ENCODE peak calls at places on chromosomes 3 and 15, in ten cellular contexts. One of them, this sample, is unnamed.

GRCh38 chr3:126781889-126782491 is 78.0 kb downstream of the CHCHD6 start:
- DNase-seq in DND-41: no peak
- DNase-seq in esophagus muscularis mucosa: no peak
- DNase-seq in dorsolateral prefrontal cortex: no peak
- DNase-seq in tibial artery: no peak
- DNase-seq in psoas muscle: no peak
- DNase-seq in GM23338: no peak
- DNase-seq in IMR-90: peak; percentile 86
- DNase-seq in body of pancreas: no peak
- DNase-seq in breast epithelium: no peak
- DNase-seq in this sample: no peak

GRCh38 chr15:41203395-41203794 is 27.2 kb downstream of the EXD1 start:
- DNase-seq in DND-41: no peak
- DNase-seq in breast epithelium: no peak
- DNase-seq in body of pancreas: no peak
- DNase-seq in esophagus muscularis mucosa: no peak
- DNase-seq in psoas muscle: no peak
- DNase-seq in dorsolateral prefrontal cortex: no peak
- DNase-seq in GM23338: no peak
- DNase-seq in IMR-90: no peak
- DNase-seq in tibial artery: no peak
- DNase-seq in this sample: no peak

GRCh38 chr3:29140706-29141105 is 140.2 kb upstream of the RBMS3 start:
- DNase-seq in breast epithelium: no peak
- DNase-seq in IMR-90: peak; percentile 36
- DNase-seq in GM23338: no peak
- DNase-seq in psoas muscle: no peak
- DNase-seq in DND-41: peak; percentile 84
- DNase-seq in tibial artery: no peak
- DNase-seq in dorsolateral prefrontal cortex: no peak
- DNase-seq in body of pancreas: no peak
- DNase-seq in esophagus muscularis mucosa: no peak
- DNase-seq in this sample: no peak

GRCh38 chr3:25448750-25449684 is 21.0 kb downstream of the RARB start:
- DNase-seq in esophagus muscularis mucosa: no peak
- DNase-seq in GM23338: no peak
- DNase-seq in body of pancreas: peak; percentile 49
- DNase-seq in dorsolateral prefrontal cortex: peak; percentile 68
- DNase-seq in tibial artery: peak; percentile 89
- DNase-seq in DND-41: no peak
- DNase-seq in psoas muscle: peak; percentile 94
- DNase-seq in breast epithelium: peak; percentile 68
- DNase-seq in IMR-90: peak; percentile 43
- DNase-seq in this sample: no peak

GRCh38 chr3:146134348-146135117 is 26.5 kb downstream of the PLOD2 start:
- DNase-seq in tibial artery: no peak
- DNase-seq in body of pancreas: no peak
- DNase-seq in breast epithelium: no peak
- DNase-seq in IMR-90: peak; percentile 20
- DNase-seq in DND-41: no peak
- DNase-seq in GM23338: peak; percentile 73
- DNase-seq in dorsolateral prefrontal cortex: no peak
- DNase-seq in psoas muscle: no peak
- DNase-seq in esophagus muscularis mucosa: no peak
- DNase-seq in this sample: no peak

GRCh38 chr3:43852066-43852465 is 161.3 kb downstream of the ABHD5 start:
- DNase-seq in DND-41: no peak
- DNase-seq in esophagus muscularis mucosa: no peak
- DNase-seq in dorsolateral prefrontal cortex: no peak
- DNase-seq in IMR-90: peak; percentile 76
- DNase-seq in tibial artery: no peak
- DNase-seq in psoas muscle: no peak
- DNase-seq in GM23338: no peak
- DNase-seq in breast epithelium: no peak
- DNase-seq in body of pancreas: no peak
- DNase-seq in this sample: no peak

GRCh38 chr15:66865622-66866611 is 163.9 kb downstream of the SMAD6 start:
- DNase-seq in breast epithelium: no peak
- DNase-seq in IMR-90: no peak
- DNase-seq in dorsolateral prefrontal cortex: no peak
- DNase-seq in psoas muscle: peak; percentile 62
- DNase-seq in tibial artery: no peak
- DNase-seq in DND-41: no peak
- DNase-seq in body of pancreas: no peak
- DNase-seq in esophagus muscularis mucosa: peak; percentile 86
- DNase-seq in GM23338: peak; percentile 38
- DNase-seq in this sample: peak; percentile 26

GRCh38 chr3:86388848-86389247 is 602.1 kb downstream of the VGLL3 start:
- DNase-seq in tibial artery: no peak
- DNase-seq in dorsolateral prefrontal cortex: no peak
- DNase-seq in body of pancreas: no peak
- DNase-seq in esophagus muscularis mucosa: no peak
- DNase-seq in psoas muscle: no peak
- DNase-seq in DND-41: no peak
- DNase-seq in GM23338: peak; percentile 37
- DNase-seq in IMR-90: no peak
- DNase-seq in breast epithelium: no peak
- DNase-seq in this sample: peak; percentile 29

GRCh38 chr3:101816215-101817149 is 32.8 kb upstream of the NFKBIZ start:
- DNase-seq in GM23338: no peak
- DNase-seq in esophagus muscularis mucosa: no peak
- DNase-seq in psoas muscle: no peak
- DNase-seq in DND-41: no peak
- DNase-seq in dorsolateral prefrontal cortex: no peak
- DNase-seq in IMR-90: no peak
- DNase-seq in body of pancreas: no peak
- DNase-seq in tibial artery: no peak
- DNase-seq in breast epithelium: no peak
- DNase-seq in this sample: no peak

GRCh38 chr15:68829068-68829467 is 8.4 kb upstream of the ANP32A start:
- DNase-seq in DND-41: no peak
- DNase-seq in body of pancreas: no peak
- DNase-seq in esophagus muscularis mucosa: no peak
- DNase-seq in GM23338: peak; percentile 58
- DNase-seq in psoas muscle: no peak
- DNase-seq in dorsolateral prefrontal cortex: no peak
- DNase-seq in tibial artery: no peak
- DNase-seq in IMR-90: no peak
- DNase-seq in breast epithelium: no peak
- DNase-seq in this sample: peak; percentile 10

GRCh38 chr15:95202569-95203349 is 971.4 kb downstream of the MCTP2 start:
- DNase-seq in breast epithelium: no peak
- DNase-seq in IMR-90: peak; percentile 1
- DNase-seq in body of pancreas: no peak
- DNase-seq in dorsolateral prefrontal cortex: no peak
- DNase-seq in DND-41: no peak
- DNase-seq in tibial artery: no peak
- DNase-seq in esophagus muscularis mucosa: no peak
- DNase-seq in GM23338: no peak
- DNase-seq in psoas muscle: no peak
- DNase-seq in this sample: no peak

GRCh38 chr3:3126477-3127431 is at the start of gene TRNT1:
- DNase-seq in breast epithelium: peak; percentile 92
- DNase-seq in esophagus muscularis mucosa: peak; percentile 98
- DNase-seq in body of pancreas: peak; percentile 97
- DNase-seq in psoas muscle: peak; percentile 98
- DNase-seq in GM23338: peak; percentile 97
- DNase-seq in IMR-90: peak; percentile 91
- DNase-seq in dorsolateral prefrontal cortex: peak; percentile 94
- DNase-seq in DND-41: peak; percentile 93
- DNase-seq in tibial artery: peak; percentile 96
- DNase-seq in this sample: peak; percentile 94

DNA sequence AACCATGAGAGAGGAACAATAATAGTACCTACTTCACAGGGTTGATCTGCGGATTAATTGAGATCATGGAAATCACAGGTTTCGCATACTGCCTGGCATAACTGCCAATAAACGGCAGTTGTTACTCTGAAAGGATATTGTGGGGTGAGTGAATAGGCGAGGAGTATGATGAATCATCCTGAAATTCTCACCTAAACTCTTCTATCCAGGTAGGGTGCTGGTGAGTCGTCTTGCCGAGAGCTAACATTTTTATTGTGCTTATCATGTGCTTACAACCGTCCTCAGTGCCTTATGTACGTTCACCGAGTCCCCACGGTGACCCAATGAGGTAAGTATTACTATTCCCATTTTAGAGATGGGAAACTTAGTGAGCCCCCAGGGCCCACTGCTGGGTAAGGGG is 52.4 kb upstream of the SRGAP3 start:
- DNase-seq in breast epithelium: no peak
- DNase-seq in tibial artery: no peak
- DNase-seq in dorsolateral prefrontal cortex: no peak
- DNase-seq in GM23338: no peak
- DNase-seq in psoas muscle: no peak
- DNase-seq in esophagus muscularis mucosa: no peak
- DNase-seq in DND-41: no peak
- DNase-seq in IMR-90: no peak
- DNase-seq in body of pancreas: no peak
- DNase-seq in this sample: no peak
- H3K4me3 ChIP-seq in breast epithelium: no peak overlapping the region
- H3K4me3 ChIP-seq in tibial artery: no peak overlapping the region
- H3K4me3 ChIP-seq in dorsolateral prefrontal cortex: no peak overlapping the region
- H3K4me3 ChIP-seq in GM23338: peak overlapping the region; percentile 57
- H3K4me3 ChIP-seq in psoas muscle: no peak overlapping the region
- H3K4me3 ChIP-seq in esophagus muscularis mucosa: no peak overlapping the region
- H3K4me3 ChIP-seq in DND-41: no peak overlapping the region
- H3K4me3 ChIP-seq in IMR-90: no peak overlapping the region
- H3K4me3 ChIP-seq in body of pancreas: no peak overlapping the region
- H3K4me3 ChIP-seq in this sample: no peak overlapping the region

GRCh38 chr3:154430014-154430413 is at the start of gene GPR149:
- DNase-seq in GM23338: peak; percentile 56
- DNase-seq in esophagus muscularis mucosa: no peak
- DNase-seq in body of pancreas: no peak
- DNase-seq in tibial artery: no peak
- DNase-seq in psoas muscle: no peak
- DNase-seq in breast epithelium: no peak
- DNase-seq in IMR-90: no peak
- DNase-seq in DND-41: no peak
- DNase-seq in dorsolateral prefrontal cortex: no peak
- DNase-seq in this sample: peak; percentile 40
- H3K27me3 ChIP-seq in GM23338: peaks cover 33% of the 10 kb centered on the region
- H3K27me3 ChIP-seq in esophagus muscularis mucosa: peaks cover 24% of the 10 kb centered on the region
- H3K27me3 ChIP-seq in body of pancreas: peaks cover 12% of the 10 kb centered on the region
- H3K27me3 ChIP-seq in tibial artery: no peaks in the 10 kb centered on the region
- H3K27me3 ChIP-seq in psoas muscle: peaks cover 13% of the 10 kb centered on the region
- H3K27me3 ChIP-seq in breast epithelium: peaks cover 16% of the 10 kb centered on the region
- H3K27me3 ChIP-seq in IMR-90: peaks cover 7% of the 10 kb centered on the region
- H3K27me3 ChIP-seq in DND-41: no peaks in the 10 kb centered on the region
- H3K27me3 ChIP-seq in dorsolateral prefrontal cortex: no peaks in the 10 kb centered on the region
- H3K27me3 ChIP-seq in this sample: no peaks in the 10 kb centered on the region

DNA sequence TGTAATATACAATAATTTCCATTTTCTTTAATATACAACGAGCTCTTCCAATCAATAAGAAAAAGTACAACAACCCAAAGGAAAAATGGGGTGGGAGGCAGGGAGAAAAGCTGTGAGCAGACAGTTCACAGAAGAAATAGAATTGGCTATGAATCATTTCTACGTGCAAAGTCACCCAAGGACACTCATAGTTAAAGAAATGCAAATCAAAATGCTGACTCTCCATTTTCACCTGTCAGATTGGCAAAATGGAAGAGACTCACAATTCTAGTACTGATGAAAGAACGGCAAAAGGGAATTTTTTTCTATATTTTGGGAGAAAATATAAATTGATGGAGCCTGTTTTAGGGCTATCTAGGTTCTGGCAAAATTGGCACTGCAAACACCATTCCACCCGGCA is 116.3 kb upstream of the MEF2A start:
- DNase-seq in body of pancreas: no peak
- DNase-seq in breast epithelium: no peak
- DNase-seq in tibial artery: no peak
- DNase-seq in esophagus muscularis mucosa: no peak
- DNase-seq in DND-41: no peak
- DNase-seq in GM23338: no peak
- DNase-seq in IMR-90: peak; percentile 47
- DNase-seq in psoas muscle: no peak
- DNase-seq in dorsolateral prefrontal cortex: no peak
- DNase-seq in this sample: no peak
- TF ChIP-seq CTCF in body of pancreas: no peak
- TF ChIP-seq CTCF in breast epithelium: no peak
- TF ChIP-seq CTCF in tibial artery: no peak
- TF ChIP-seq CTCF in esophagus muscularis mucosa: no peak
- TF ChIP-seq CTCF in DND-41: no peak
- TF ChIP-seq CTCF in GM23338: no peak
- TF ChIP-seq CTCF in IMR-90: no peak
- TF ChIP-seq CTCF in psoas muscle: no peak
- TF ChIP-seq CTCF in dorsolateral prefrontal cortex: no peak
- TF ChIP-seq CTCF in this sample: no peak

GRCh38 chr3:143416229-143416628 is 296.7 kb downstream of the CHST2 start:
- DNase-seq in tibial artery: no peak
- DNase-seq in breast epithelium: no peak
- DNase-seq in psoas muscle: no peak
- DNase-seq in esophagus muscularis mucosa: no peak
- DNase-seq in GM23338: no peak
- DNase-seq in body of pancreas: no peak
- DNase-seq in DND-41: peak; percentile 40
- DNase-seq in IMR-90: no peak
- DNase-seq in dorsolateral prefrontal cortex: no peak
- DNase-seq in this sample: no peak

GRCh38 chr3:143408771-143409170 is 289.2 kb downstream of the CHST2 start:
- DNase-seq in body of pancreas: no peak
- DNase-seq in DND-41: no peak
- DNase-seq in dorsolateral prefrontal cortex: no peak
- DNase-seq in GM23338: peak; percentile 71
- DNase-seq in esophagus muscularis mucosa: no peak
- DNase-seq in breast epithelium: no peak
- DNase-seq in psoas muscle: no peak
- DNase-seq in tibial artery: no peak
- DNase-seq in IMR-90: no peak
- DNase-seq in this sample: no peak

GRCh38 chr3:143413372-143413771 is 293.8 kb downstream of the CHST2 start:
- DNase-seq in psoas muscle: no peak
- DNase-seq in IMR-90: no peak
- DNase-seq in DND-41: no peak
- DNase-seq in breast epithelium: no peak
- DNase-seq in esophagus muscularis mucosa: no peak
- DNase-seq in dorsolateral prefrontal cortex: no peak
- DNase-seq in GM23338: no peak
- DNase-seq in tibial artery: no peak
- DNase-seq in body of pancreas: no peak
- DNase-seq in this sample: no peak

GRCh38 chr3:143414571-143415253 is 295.1 kb downstream of the CHST2 start:
- DNase-seq in breast epithelium: no peak
- DNase-seq in GM23338: no peak
- DNase-seq in IMR-90: no peak
- DNase-seq in esophagus muscularis mucosa: no peak
- DNase-seq in body of pancreas: no peak
- DNase-seq in tibial artery: no peak
- DNase-seq in DND-41: peak; percentile 65
- DNase-seq in psoas muscle: no peak
- DNase-seq in dorsolateral prefrontal cortex: no peak
- DNase-seq in this sample: no peak

DNA sequence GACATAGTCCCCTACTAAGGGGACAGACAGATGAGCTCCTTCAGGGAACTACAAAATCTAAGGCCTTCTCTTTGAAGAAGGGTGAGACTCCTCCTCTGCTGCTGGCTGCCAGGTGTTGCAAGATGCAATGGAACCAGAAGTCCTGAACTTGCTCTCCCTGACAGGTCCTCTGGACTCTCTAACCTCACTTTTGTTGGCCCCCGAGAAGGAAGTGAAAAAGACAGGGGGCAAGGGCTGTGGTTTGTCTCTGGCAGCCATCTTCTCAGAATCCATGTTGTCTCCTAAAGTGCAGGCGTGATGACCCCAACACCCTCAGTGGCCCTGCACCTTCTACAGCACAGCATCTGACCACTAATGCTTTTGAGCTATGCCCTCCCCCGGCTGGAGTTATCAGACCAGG is 292.5 kb downstream of the CHST2 start:
- DNase-seq in breast epithelium: no peak
- DNase-seq in IMR-90: no peak
- DNase-seq in DND-41: no peak
- DNase-seq in esophagus muscularis mucosa: no peak
- DNase-seq in body of pancreas: no peak
- DNase-seq in psoas muscle: no peak
- DNase-seq in dorsolateral prefrontal cortex: no peak
- DNase-seq in tibial artery: no peak
- DNase-seq in GM23338: no peak
- DNase-seq in this sample: no peak
- H3K4me3 ChIP-seq in breast epithelium: no peak overlapping the region
- H3K4me3 ChIP-seq in IMR-90: no peak overlapping the region
- H3K4me3 ChIP-seq in DND-41: no peak overlapping the region
- H3K4me3 ChIP-seq in esophagus muscularis mucosa: no peak overlapping the region
- H3K4me3 ChIP-seq in body of pancreas: no peak overlapping the region
- H3K4me3 ChIP-seq in psoas muscle: no peak overlapping the region
- H3K4me3 ChIP-seq in dorsolateral prefrontal cortex: no peak overlapping the region
- H3K4me3 ChIP-seq in tibial artery: no peak overlapping the region
- H3K4me3 ChIP-seq in GM23338: no peak overlapping the region
- H3K4me3 ChIP-seq in this sample: no peak overlapping the region

This sample was measured in Caco-2.